ENCODE peak calls at places on chromosomes 16 and 17, in six cellular contexts. One of them, this sample, is unnamed.

GRCh38 chr16:85891776-85892166 is 7.2 kb upstream of the IRF8 start:
- DNase-seq in ascending aorta: no peak
- DNase-seq in activated T-helper 1 cell treated with anti-CD3 and anti-CD28 coated beads, Interleukin-12 subunit alpha, Interleukin-12 subunit beta, Interleukin-2, Interleukin-4 antibody, amounts not matched to agents 30 ng/mL and 10 ng/mL and 1 ng/mL, durations not matched to agents 14 hours and 24 hours and 36 hours: no peak
- DNase-seq in epithelial cell of prostate: no peak
- DNase-seq in NCI-H2171 treated with DMSO at 0.1 percent for 48 hours: peak
- DNase-seq in GOT3: no peak
- DNase-seq in this sample: no peak

GRCh38 chr16:88533381-88533831 is 36.8 kb upstream of the ZC3H18 start:
- DNase-seq in GOT3: no peak
- DNase-seq in ascending aorta: no peak
- DNase-seq in NCI-H2171 treated with DMSO at 0.1 percent for 48 hours: no peak
- DNase-seq in epithelial cell of prostate: no peak
- DNase-seq in activated T-helper 1 cell treated with anti-CD3 and anti-CD28 coated beads, Interleukin-12 subunit alpha, Interleukin-12 subunit beta, Interleukin-2, Interleukin-4 antibody, amounts not matched to agents 30 ng/mL and 10 ng/mL and 1 ng/mL, durations not matched to agents 14 hours and 24 hours and 36 hours: no peak
- DNase-seq in this sample: no peak

GRCh38 chr17:37490022-37490587 is 414 bp downstream of the DUSP14 start:
- DNase-seq in epithelial cell of prostate: no peak
- DNase-seq in NCI-H2171 treated with DMSO at 0.1 percent for 48 hours: peak
- DNase-seq in activated T-helper 1 cell treated with anti-CD3 and anti-CD28 coated beads, Interleukin-12 subunit alpha, Interleukin-12 subunit beta, Interleukin-2, Interleukin-4 antibody, amounts not matched to agents 30 ng/mL and 10 ng/mL and 1 ng/mL, durations not matched to agents 14 hours and 24 hours and 36 hours: peak
- DNase-seq in GOT3: peak
- DNase-seq in ascending aorta: peak
- DNase-seq in this sample: no peak

GRCh38 chr17:40364121-40364861 is at the start of gene GJD3:
- DNase-seq in epithelial cell of prostate: no peak
- DNase-seq in ascending aorta: no peak
- DNase-seq in activated T-helper 1 cell treated with anti-CD3 and anti-CD28 coated beads, Interleukin-12 subunit alpha, Interleukin-12 subunit beta, Interleukin-2, Interleukin-4 antibody, amounts not matched to agents 30 ng/mL and 10 ng/mL and 1 ng/mL, durations not matched to agents 14 hours and 24 hours and 36 hours: no peak
- DNase-seq in NCI-H2171 treated with DMSO at 0.1 percent for 48 hours: no peak
- DNase-seq in GOT3: no peak
- DNase-seq in this sample: no peak

GRCh38 chr17:68248886-68249872 is 1.3 kb downstream of the AMZ2 start:
- DNase-seq in ascending aorta: no peak
- DNase-seq in GOT3: no peak
- DNase-seq in epithelial cell of prostate: no peak
- DNase-seq in activated T-helper 1 cell treated with anti-CD3 and anti-CD28 coated beads, Interleukin-12 subunit alpha, Interleukin-12 subunit beta, Interleukin-2, Interleukin-4 antibody, amounts not matched to agents 30 ng/mL and 10 ng/mL and 1 ng/mL, durations not matched to agents 14 hours and 24 hours and 36 hours: no peak
- DNase-seq in NCI-H2171 treated with DMSO at 0.1 percent for 48 hours: no peak
- DNase-seq in this sample: no peak

GRCh38 chr16:30697264-30698138 is 1.5 kb upstream of the SRCAP start:
- DNase-seq in ascending aorta: no peak
- DNase-seq in NCI-H2171 treated with DMSO at 0.1 percent for 48 hours: peak
- DNase-seq in GOT3: no peak
- DNase-seq in activated T-helper 1 cell treated with anti-CD3 and anti-CD28 coated beads, Interleukin-12 subunit alpha, Interleukin-12 subunit beta, Interleukin-2, Interleukin-4 antibody, amounts not matched to agents 30 ng/mL and 10 ng/mL and 1 ng/mL, durations not matched to agents 14 hours and 24 hours and 36 hours: no peak
- DNase-seq in epithelial cell of prostate: peak
- DNase-seq in this sample: no peak

GRCh38 chr17:50346313-50347086 is 574 bp downstream of the XYLT2 start:
- DNase-seq in activated T-helper 1 cell treated with anti-CD3 and anti-CD28 coated beads, Interleukin-12 subunit alpha, Interleukin-12 subunit beta, Interleukin-2, Interleukin-4 antibody, amounts not matched to agents 30 ng/mL and 10 ng/mL and 1 ng/mL, durations not matched to agents 14 hours and 24 hours and 36 hours: peak
- DNase-seq in NCI-H2171 treated with DMSO at 0.1 percent for 48 hours: no peak
- DNase-seq in GOT3: no peak
- DNase-seq in ascending aorta: peak
- DNase-seq in epithelial cell of prostate: no peak
- DNase-seq in this sample: no peak

GRCh38 chr17:31074772-31075538 is 19.8 kb upstream of the NF1 start:
- DNase-seq in GOT3: no peak
- DNase-seq in NCI-H2171 treated with DMSO at 0.1 percent for 48 hours: peak
- DNase-seq in ascending aorta: peak
- DNase-seq in activated T-helper 1 cell treated with anti-CD3 and anti-CD28 coated beads, Interleukin-12 subunit alpha, Interleukin-12 subunit beta, Interleukin-2, Interleukin-4 antibody, amounts not matched to agents 30 ng/mL and 10 ng/mL and 1 ng/mL, durations not matched to agents 14 hours and 24 hours and 36 hours: no peak
- DNase-seq in epithelial cell of prostate: no peak
- DNase-seq in this sample: no peak

GRCh38 chr16:57314161-57314785 is 29.8 kb upstream of the PLLP start:
- DNase-seq in activated T-helper 1 cell treated with anti-CD3 and anti-CD28 coated beads, Interleukin-12 subunit alpha, Interleukin-12 subunit beta, Interleukin-2, Interleukin-4 antibody, amounts not matched to agents 30 ng/mL and 10 ng/mL and 1 ng/mL, durations not matched to agents 14 hours and 24 hours and 36 hours: no peak
- DNase-seq in ascending aorta: peak
- DNase-seq in NCI-H2171 treated with DMSO at 0.1 percent for 48 hours: no peak
- DNase-seq in GOT3: no peak
- DNase-seq in epithelial cell of prostate: no peak
- DNase-seq in this sample: no peak

GRCh38 chr17:76492989-76493501 is 8.2 kb downstream of the RHBDF2 start:
- DNase-seq in ascending aorta: peak
- DNase-seq in epithelial cell of prostate: peak
- DNase-seq in GOT3: no peak
- DNase-seq in activated T-helper 1 cell treated with anti-CD3 and anti-CD28 coated beads, Interleukin-12 subunit alpha, Interleukin-12 subunit beta, Interleukin-2, Interleukin-4 antibody, amounts not matched to agents 30 ng/mL and 10 ng/mL and 1 ng/mL, durations not matched to agents 14 hours and 24 hours and 36 hours: peak
- DNase-seq in NCI-H2171 treated with DMSO at 0.1 percent for 48 hours: no peak
- DNase-seq in this sample: peak

GRCh38 chr16:84485255-84486010 is 19.0 kb downstream of the MEAK7 start:
- DNase-seq in ascending aorta: no peak
- DNase-seq in GOT3: no peak
- DNase-seq in activated T-helper 1 cell treated with anti-CD3 and anti-CD28 coated beads, Interleukin-12 subunit alpha, Interleukin-12 subunit beta, Interleukin-2, Interleukin-4 antibody, amounts not matched to agents 30 ng/mL and 10 ng/mL and 1 ng/mL, durations not matched to agents 14 hours and 24 hours and 36 hours: no peak
- DNase-seq in epithelial cell of prostate: no peak
- DNase-seq in NCI-H2171 treated with DMSO at 0.1 percent for 48 hours: no peak
- DNase-seq in this sample: no peak

GRCh38 chr16:23302045-23302956 is at the start of gene SCNN1B:
- DNase-seq in GOT3: no peak
- DNase-seq in NCI-H2171 treated with DMSO at 0.1 percent for 48 hours: peak
- DNase-seq in activated T-helper 1 cell treated with anti-CD3 and anti-CD28 coated beads, Interleukin-12 subunit alpha, Interleukin-12 subunit beta, Interleukin-2, Interleukin-4 antibody, amounts not matched to agents 30 ng/mL and 10 ng/mL and 1 ng/mL, durations not matched to agents 14 hours and 24 hours and 36 hours: no peak
- DNase-seq in epithelial cell of prostate: no peak
- DNase-seq in ascending aorta: no peak
- DNase-seq in this sample: no peak

GRCh38 chr16:64440421-64440831 is 681.4 kb downstream of the CDH11 start:
- DNase-seq in activated T-helper 1 cell treated with anti-CD3 and anti-CD28 coated beads, Interleukin-12 subunit alpha, Interleukin-12 subunit beta, Interleukin-2, Interleukin-4 antibody, amounts not matched to agents 30 ng/mL and 10 ng/mL and 1 ng/mL, durations not matched to agents 14 hours and 24 hours and 36 hours: no peak
- DNase-seq in epithelial cell of prostate: no peak
- DNase-seq in ascending aorta: peak
- DNase-seq in NCI-H2171 treated with DMSO at 0.1 percent for 48 hours: no peak
- DNase-seq in GOT3: peak
- DNase-seq in this sample: peak

GRCh38 chr17:744937-745336 is 7.1 kb downstream of the GEMIN4 start:
- DNase-seq in GOT3: no peak
- DNase-seq in epithelial cell of prostate: no peak
- DNase-seq in NCI-H2171 treated with DMSO at 0.1 percent for 48 hours: no peak
- DNase-seq in ascending aorta: no peak
- DNase-seq in activated T-helper 1 cell treated with anti-CD3 and anti-CD28 coated beads, Interleukin-12 subunit alpha, Interleukin-12 subunit beta, Interleukin-2, Interleukin-4 antibody, amounts not matched to agents 30 ng/mL and 10 ng/mL and 1 ng/mL, durations not matched to agents 14 hours and 24 hours and 36 hours: no peak
- DNase-seq in this sample: no peak

GRCh38 chr17:51164911-51165679 is 1.1 kb upstream of the NME2 start:
- DNase-seq in epithelial cell of prostate: no peak
- DNase-seq in NCI-H2171 treated with DMSO at 0.1 percent for 48 hours: peak
- DNase-seq in GOT3: no peak
- DNase-seq in ascending aorta: no peak
- DNase-seq in activated T-helper 1 cell treated with anti-CD3 and anti-CD28 coated beads, Interleukin-12 subunit alpha, Interleukin-12 subunit beta, Interleukin-2, Interleukin-4 antibody, amounts not matched to agents 30 ng/mL and 10 ng/mL and 1 ng/mL, durations not matched to agents 14 hours and 24 hours and 36 hours: no peak
- DNase-seq in this sample: no peak

GRCh38 chr17:17692353-17693252 is 11.3 kb downstream of the RAI1 start:
- DNase-seq in GOT3: no peak
- DNase-seq in activated T-helper 1 cell treated with anti-CD3 and anti-CD28 coated beads, Interleukin-12 subunit alpha, Interleukin-12 subunit beta, Interleukin-2, Interleukin-4 antibody, amounts not matched to agents 30 ng/mL and 10 ng/mL and 1 ng/mL, durations not matched to agents 14 hours and 24 hours and 36 hours: no peak
- DNase-seq in epithelial cell of prostate: no peak
- DNase-seq in NCI-H2171 treated with DMSO at 0.1 percent for 48 hours: peak
- DNase-seq in ascending aorta: no peak
- DNase-seq in this sample: no peak

GRCh38 chr16:87895641-87896141 is 26.4 kb upstream of the SLC7A5 start:
- DNase-seq in epithelial cell of prostate: no peak
- DNase-seq in GOT3: peak
- DNase-seq in activated T-helper 1 cell treated with anti-CD3 and anti-CD28 coated beads, Interleukin-12 subunit alpha, Interleukin-12 subunit beta, Interleukin-2, Interleukin-4 antibody, amounts not matched to agents 30 ng/mL and 10 ng/mL and 1 ng/mL, durations not matched to agents 14 hours and 24 hours and 36 hours: peak
- DNase-seq in ascending aorta: no peak
- DNase-seq in NCI-H2171 treated with DMSO at 0.1 percent for 48 hours: no peak
- DNase-seq in this sample: no peak

GRCh38 chr17:1464186-1464585 is 8.2 kb upstream of the CRK start:
- DNase-seq in ascending aorta: no peak
- DNase-seq in epithelial cell of prostate: no peak
- DNase-seq in GOT3: no peak
- DNase-seq in NCI-H2171 treated with DMSO at 0.1 percent for 48 hours: no peak
- DNase-seq in activated T-helper 1 cell treated with anti-CD3 and anti-CD28 coated beads, Interleukin-12 subunit alpha, Interleukin-12 subunit beta, Interleukin-2, Interleukin-4 antibody, amounts not matched to agents 30 ng/mL and 10 ng/mL and 1 ng/mL, durations not matched to agents 14 hours and 24 hours and 36 hours: no peak
- DNase-seq in this sample: no peak

GRCh38 chr17:8436169-8436932 is 667 bp downstream of the NDEL1 start:
- DNase-seq in GOT3: no peak
- DNase-seq in NCI-H2171 treated with DMSO at 0.1 percent for 48 hours: peak
- DNase-seq in activated T-helper 1 cell treated with anti-CD3 and anti-CD28 coated beads, Interleukin-12 subunit alpha, Interleukin-12 subunit beta, Interleukin-2, Interleukin-4 antibody, amounts not matched to agents 30 ng/mL and 10 ng/mL and 1 ng/mL, durations not matched to agents 14 hours and 24 hours and 36 hours: peak
- DNase-seq in epithelial cell of prostate: no peak
- DNase-seq in ascending aorta: peak
- DNase-seq in this sample: no peak

GRCh38 chr17:80826346-80826954 is 165.2 kb upstream of the CHMP6 start:
- DNase-seq in NCI-H2171 treated with DMSO at 0.1 percent for 48 hours: no peak
- DNase-seq in GOT3: no peak
- DNase-seq in epithelial cell of prostate: no peak
- DNase-seq in ascending aorta: peak
- DNase-seq in activated T-helper 1 cell treated with anti-CD3 and anti-CD28 coated beads, Interleukin-12 subunit alpha, Interleukin-12 subunit beta, Interleukin-2, Interleukin-4 antibody, amounts not matched to agents 30 ng/mL and 10 ng/mL and 1 ng/mL, durations not matched to agents 14 hours and 24 hours and 36 hours: no peak
- DNase-seq in this sample: no peak

GRCh38 chr17:64315032-64315490 is 52.0 kb upstream of the TEX2 start:
- DNase-seq in NCI-H2171 treated with DMSO at 0.1 percent for 48 hours: no peak
- DNase-seq in ascending aorta: peak
- DNase-seq in activated T-helper 1 cell treated with anti-CD3 and anti-CD28 coated beads, Interleukin-12 subunit alpha, Interleukin-12 subunit beta, Interleukin-2, Interleukin-4 antibody, amounts not matched to agents 30 ng/mL and 10 ng/mL and 1 ng/mL, durations not matched to agents 14 hours and 24 hours and 36 hours: no peak
- DNase-seq in GOT3: no peak
- DNase-seq in epithelial cell of prostate: no peak
- DNase-seq in this sample: no peak

GRCh38 chr17:44934745-44935105 is 12.8 kb downstream of the KIF18B start:
- DNase-seq in epithelial cell of prostate: no peak
- DNase-seq in activated T-helper 1 cell treated with anti-CD3 and anti-CD28 coated beads, Interleukin-12 subunit alpha, Interleukin-12 subunit beta, Interleukin-2, Interleukin-4 antibody, amounts not matched to agents 30 ng/mL and 10 ng/mL and 1 ng/mL, durations not matched to agents 14 hours and 24 hours and 36 hours: no peak
- DNase-seq in GOT3: no peak
- DNase-seq in ascending aorta: no peak
- DNase-seq in NCI-H2171 treated with DMSO at 0.1 percent for 48 hours: no peak
- DNase-seq in this sample: no peak

GRCh38 chr17:57662644-57663308 is 82.3 kb downstream of the CCDC182 start:
- DNase-seq in ascending aorta: peak
- DNase-seq in GOT3: peak
- DNase-seq in activated T-helper 1 cell treated with anti-CD3 and anti-CD28 coated beads, Interleukin-12 subunit alpha, Interleukin-12 subunit beta, Interleukin-2, Interleukin-4 antibody, amounts not matched to agents 30 ng/mL and 10 ng/mL and 1 ng/mL, durations not matched to agents 14 hours and 24 hours and 36 hours: no peak
- DNase-seq in epithelial cell of prostate: peak
- DNase-seq in NCI-H2171 treated with DMSO at 0.1 percent for 48 hours: peak
- DNase-seq in this sample: peak

GRCh38 chr16:82755570-82756282 is 129.0 kb downstream of the CDH13 start:
- DNase-seq in activated T-helper 1 cell treated with anti-CD3 and anti-CD28 coated beads, Interleukin-12 subunit alpha, Interleukin-12 subunit beta, Interleukin-2, Interleukin-4 antibody, amounts not matched to agents 30 ng/mL and 10 ng/mL and 1 ng/mL, durations not matched to agents 14 hours and 24 hours and 36 hours: no peak
- DNase-seq in ascending aorta: no peak
- DNase-seq in GOT3: no peak
- DNase-seq in NCI-H2171 treated with DMSO at 0.1 percent for 48 hours: no peak
- DNase-seq in epithelial cell of prostate: no peak
- DNase-seq in this sample: no peak

GRCh38 chr17:19508327-19508867 is 25.3 kb upstream of the SLC47A1 start:
- DNase-seq in ascending aorta: peak
- DNase-seq in epithelial cell of prostate: no peak
- DNase-seq in NCI-H2171 treated with DMSO at 0.1 percent for 48 hours: peak
- DNase-seq in GOT3: no peak
- DNase-seq in activated T-helper 1 cell treated with anti-CD3 and anti-CD28 coated beads, Interleukin-12 subunit alpha, Interleukin-12 subunit beta, Interleukin-2, Interleukin-4 antibody, amounts not matched to agents 30 ng/mL and 10 ng/mL and 1 ng/mL, durations not matched to agents 14 hours and 24 hours and 36 hours: no peak
- DNase-seq in this sample: no peak

GRCh38 chr17:45759761-45760160 is 24.4 kb upstream of the CRHR1 start:
- DNase-seq in epithelial cell of prostate: no peak
- DNase-seq in activated T-helper 1 cell treated with anti-CD3 and anti-CD28 coated beads, Interleukin-12 subunit alpha, Interleukin-12 subunit beta, Interleukin-2, Interleukin-4 antibody, amounts not matched to agents 30 ng/mL and 10 ng/mL and 1 ng/mL, durations not matched to agents 14 hours and 24 hours and 36 hours: no peak
- DNase-seq in NCI-H2171 treated with DMSO at 0.1 percent for 48 hours: no peak
- DNase-seq in ascending aorta: no peak
- DNase-seq in GOT3: no peak
- DNase-seq in this sample: no peak

GRCh38 chr16:22054847-22055590 is 37.3 kb upstream of the VWA3A start:
- DNase-seq in NCI-H2171 treated with DMSO at 0.1 percent for 48 hours: no peak
- DNase-seq in epithelial cell of prostate: no peak
- DNase-seq in GOT3: no peak
- DNase-seq in ascending aorta: no peak
- DNase-seq in activated T-helper 1 cell treated with anti-CD3 and anti-CD28 coated beads, Interleukin-12 subunit alpha, Interleukin-12 subunit beta, Interleukin-2, Interleukin-4 antibody, amounts not matched to agents 30 ng/mL and 10 ng/mL and 1 ng/mL, durations not matched to agents 14 hours and 24 hours and 36 hours: no peak
- DNase-seq in this sample: no peak

GRCh38 chr16:58269526-58269925 is 25.3 kb downstream of the PRSS54 start:
- DNase-seq in NCI-H2171 treated with DMSO at 0.1 percent for 48 hours: no peak
- DNase-seq in epithelial cell of prostate: no peak
- DNase-seq in ascending aorta: no peak
- DNase-seq in activated T-helper 1 cell treated with anti-CD3 and anti-CD28 coated beads, Interleukin-12 subunit alpha, Interleukin-12 subunit beta, Interleukin-2, Interleukin-4 antibody, amounts not matched to agents 30 ng/mL and 10 ng/mL and 1 ng/mL, durations not matched to agents 14 hours and 24 hours and 36 hours: no peak
- DNase-seq in GOT3: no peak
- DNase-seq in this sample: no peak

This sample was measured in smooth muscle cell of the brain vasculature.